ENCODE peak calls at places on chromosomes 6 and 20, in six cellular contexts. One of them, this sample, is unnamed.

GRCh38 chr6:5782783-5783567 is 223.8 kb downstream of the NRN1 start:
- DNase-seq in RWPE2: no peak
- DNase-seq in uterus: no peak
- DNase-seq in heart left ventricle: peak
- DNase-seq in PC-9: no peak
- DNase-seq in PC-3: no peak
- DNase-seq in this sample: peak

GRCh38 chr20:63128367-63128766 is 87.6 kb downstream of the YTHDF1 start:
- DNase-seq in RWPE2: peak
- DNase-seq in uterus: no peak
- DNase-seq in heart left ventricle: no peak
- DNase-seq in PC-9: no peak
- DNase-seq in PC-3: no peak
- DNase-seq in this sample: no peak

GRCh38 chr6:2990179-2990931 is 9.3 kb upstream of the NQO2 start:
- DNase-seq in RWPE2: no peak
- DNase-seq in uterus: no peak
- DNase-seq in heart left ventricle: no peak
- DNase-seq in PC-9: no peak
- DNase-seq in PC-3: peak
- DNase-seq in this sample: peak

GRCh38 chr20:44805991-44806729 is 4.2 kb downstream of the RIMS4 start:
- DNase-seq in RWPE2: peak
- DNase-seq in uterus: peak
- DNase-seq in heart left ventricle: no peak
- DNase-seq in PC-9: no peak
- DNase-seq in PC-3: no peak
- DNase-seq in this sample: peak

GRCh38 chr6:37774028-37774680 is 45.4 kb upstream of the ZFAND3 start:
- DNase-seq in RWPE2: no peak
- DNase-seq in uterus: no peak
- DNase-seq in heart left ventricle: no peak
- DNase-seq in PC-9: no peak
- DNase-seq in PC-3: no peak
- DNase-seq in this sample: no peak

GRCh38 chr20:34065260-34065659 is 46.8 kb downstream of the EIF2S2 start:
- DNase-seq in RWPE2: no peak
- DNase-seq in uterus: peak
- DNase-seq in heart left ventricle: no peak
- DNase-seq in PC-9: no peak
- DNase-seq in PC-3: peak
- DNase-seq in this sample: peak

GRCh38 chr20:5918856-5919633 is 31.3 kb downstream of the TRMT6 start:
- DNase-seq in RWPE2: no peak
- DNase-seq in uterus: no peak
- DNase-seq in heart left ventricle: no peak
- DNase-seq in PC-9: no peak
- DNase-seq in PC-3: peak
- DNase-seq in this sample: no peak

GRCh38 chr6:53335224-53335994 is 13.3 kb downstream of the ELOVL5 start:
- DNase-seq in RWPE2: no peak
- DNase-seq in uterus: no peak
- DNase-seq in heart left ventricle: peak
- DNase-seq in PC-9: no peak
- DNase-seq in PC-3: no peak
- DNase-seq in this sample: no peak

GRCh38 chr6:67393356-67393755 is 1241.7 kb upstream of the ADGRB3 start:
- DNase-seq in RWPE2: no peak
- DNase-seq in uterus: no peak
- DNase-seq in heart left ventricle: no peak
- DNase-seq in PC-9: no peak
- DNase-seq in PC-3: no peak
- DNase-seq in this sample: no peak

GRCh38 chr6:23505021-23505420 is 621.0 kb upstream of the NRSN1 start:
- DNase-seq in RWPE2: no peak
- DNase-seq in uterus: no peak
- DNase-seq in heart left ventricle: no peak
- DNase-seq in PC-9: no peak
- DNase-seq in PC-3: no peak
- DNase-seq in this sample: no peak

GRCh38 chr6:45378324-45378926 is 691 bp upstream of the SUPT3H start:
- DNase-seq in RWPE2: no peak
- DNase-seq in uterus: no peak
- DNase-seq in heart left ventricle: peak
- DNase-seq in PC-9: no peak
- DNase-seq in PC-3: no peak
- DNase-seq in this sample: no peak

GRCh38 chr6:110415297-110415916 is at the start of gene DDO:
- DNase-seq in RWPE2: no peak
- DNase-seq in uterus: peak
- DNase-seq in heart left ventricle: peak
- DNase-seq in PC-9: peak
- DNase-seq in PC-3: peak
- DNase-seq in this sample: peak

GRCh38 chr20:15236812-15237211 is 899.4 kb upstream of the FLRT3 start:
- DNase-seq in RWPE2: no peak
- DNase-seq in uterus: no peak
- DNase-seq in heart left ventricle: no peak
- DNase-seq in PC-9: peak
- DNase-seq in PC-3: peak
- DNase-seq in this sample: peak

GRCh38 chr20:59819496-59820203 is 113.8 kb downstream of the SYCP2 start:
- DNase-seq in RWPE2: peak
- DNase-seq in uterus: peak
- DNase-seq in heart left ventricle: peak
- DNase-seq in PC-9: no peak
- DNase-seq in PC-3: no peak
- DNase-seq in this sample: no peak

GRCh38 chr6:4368649-4369048 is 233.3 kb upstream of the ECI2 start:
- DNase-seq in RWPE2: no peak
- DNase-seq in uterus: no peak
- DNase-seq in heart left ventricle: no peak
- DNase-seq in PC-9: no peak
- DNase-seq in PC-3: no peak
- DNase-seq in this sample: no peak

GRCh38 chr20:35328689-35329088 is 36.5 kb upstream of the FAM83C start:
- DNase-seq in RWPE2: no peak
- DNase-seq in uterus: no peak
- DNase-seq in heart left ventricle: no peak
- DNase-seq in PC-9: no peak
- DNase-seq in PC-3: no peak
- DNase-seq in this sample: no peak

GRCh38 chr6:56292505-56293181 is 45.3 kb upstream of the COL21A1 start:
- DNase-seq in RWPE2: no peak
- DNase-seq in uterus: no peak
- DNase-seq in heart left ventricle: peak
- DNase-seq in PC-9: peak
- DNase-seq in PC-3: peak
- DNase-seq in this sample: peak

DNA sequence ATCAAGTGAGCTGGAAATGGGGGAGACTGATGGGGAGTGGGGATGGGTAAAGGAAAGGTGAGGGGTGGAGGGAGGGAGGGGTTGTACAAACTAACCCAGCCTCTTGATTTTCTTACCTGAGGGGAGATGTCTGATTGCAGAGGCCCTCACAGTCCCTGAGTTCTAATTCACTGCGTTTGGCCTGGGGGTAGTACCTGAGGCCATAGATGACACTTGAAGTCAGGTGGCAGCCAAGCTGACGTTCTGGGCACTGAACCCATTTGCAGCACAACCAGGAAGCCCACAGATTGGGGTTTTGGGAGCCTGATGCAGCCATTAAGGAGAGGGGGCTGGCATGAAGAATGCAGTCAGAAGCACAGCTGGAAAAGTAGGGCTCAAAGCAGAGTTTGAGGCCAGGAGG is 153.8 kb upstream of the DTNBP1 start:
- DNase-seq in RWPE2: no peak
- DNase-seq in uterus: no peak
- DNase-seq in heart left ventricle: no peak
- DNase-seq in PC-9: no peak
- DNase-seq in PC-3: no peak
- DNase-seq in this sample: no peak
- H3K27ac ChIP-seq in RWPE2: no peak
- H3K27ac ChIP-seq in uterus: no peak
- H3K27ac ChIP-seq in heart left ventricle: no peak
- H3K27ac ChIP-seq in PC-9: no peak
- H3K27ac ChIP-seq in PC-3: no peak
- H3K27ac ChIP-seq in this sample: no peak

GRCh38 chr20:42516692-42517091 is 673.0 kb downstream of the PTPRT start:
- DNase-seq in RWPE2: no peak
- DNase-seq in uterus: no peak
- DNase-seq in heart left ventricle: no peak
- DNase-seq in PC-9: no peak
- DNase-seq in PC-3: no peak
- DNase-seq in this sample: no peak
- TF ChIP-seq CTCF in RWPE2: no peak
- TF ChIP-seq CTCF in uterus: no peak
- TF ChIP-seq CTCF in heart left ventricle: no peak
- TF ChIP-seq CTCF in PC-9: no peak
- TF ChIP-seq CTCF in PC-3: no peak
- TF ChIP-seq CTCF in this sample: no peak

GRCh38 chr6:96015321-96015790 is 418 bp upstream of the FUT9 start:
- DNase-seq in RWPE2: no peak
- DNase-seq in uterus: no peak
- DNase-seq in heart left ventricle: no peak
- DNase-seq in PC-9: peak
- DNase-seq in PC-3: no peak
- DNase-seq in this sample: no peak
- H3K27ac ChIP-seq in RWPE2: no peak
- H3K27ac ChIP-seq in uterus: no peak
- H3K27ac ChIP-seq in heart left ventricle: peak
- H3K27ac ChIP-seq in PC-9: peak
- H3K27ac ChIP-seq in PC-3: no peak
- H3K27ac ChIP-seq in this sample: no peak

DNA sequence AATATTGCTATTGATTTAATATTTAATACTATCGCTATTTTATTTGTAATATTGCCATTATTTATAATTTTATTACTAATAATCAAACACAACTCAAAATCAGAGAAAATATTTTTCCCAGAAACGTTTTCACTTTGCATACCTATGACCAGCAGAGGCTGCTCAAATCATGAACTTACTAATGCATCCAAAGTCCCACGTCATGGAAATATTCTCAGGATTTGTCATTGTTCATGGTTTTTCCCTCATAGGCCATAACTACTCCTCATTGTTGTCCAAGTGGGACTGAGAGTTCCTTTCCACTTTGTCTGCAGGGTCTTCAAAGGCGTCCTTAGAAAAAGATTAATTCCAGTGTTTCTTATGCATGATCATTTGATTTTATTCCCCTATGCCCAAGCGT is 344.8 kb downstream of the THBS2 start:
- DNase-seq in RWPE2: no peak
- DNase-seq in uterus: no peak
- DNase-seq in heart left ventricle: no peak
- DNase-seq in PC-9: no peak
- DNase-seq in PC-3: no peak
- DNase-seq in this sample: no peak
- TF ChIP-seq CTCF in RWPE2: peak
- TF ChIP-seq CTCF in uterus: peak
- TF ChIP-seq CTCF in heart left ventricle: no peak
- TF ChIP-seq CTCF in PC-9: peak
- TF ChIP-seq CTCF in PC-3: no peak
- TF ChIP-seq CTCF in this sample: no peak